ENCODE peak calls at places on chromosome X, in five cellular contexts. One of them, this sample, is unnamed.

GRCh38 chrX:41875142-41875541 is 48.2 kb downstream of the CASK start:
- DNase-seq in stimulated activated CD8-positive, alpha-beta memory T cell treated with anti-CD3 and anti-CD28 coated beads, Interleukin-4, amount 100 ng/mL, for 24 hours: no peak
- DNase-seq in stimulated activated CD4-positive, alpha-beta T cell treated with anti-CD3 and anti-CD28 coated beads, Interleukin-15, amount 100 ng/mL, for 48 hours: no peak
- DNase-seq in GM10248: no peak
- DNase-seq in hepatocyte: no peak
- DNase-seq in this sample: no peak

GRCh38 chrX:140050906-140051305 is 85.6 kb upstream of the CXorf66 start:
- DNase-seq in hepatocyte: no peak
- DNase-seq in stimulated activated CD4-positive, alpha-beta T cell treated with anti-CD3 and anti-CD28 coated beads, Interleukin-15, amount 100 ng/mL, for 48 hours: no peak
- DNase-seq in stimulated activated CD8-positive, alpha-beta memory T cell treated with anti-CD3 and anti-CD28 coated beads, Interleukin-4, amount 100 ng/mL, for 24 hours: no peak
- DNase-seq in GM10248: no peak
- DNase-seq in this sample: no peak

GRCh38 chrX:8815460-8816065 is 14.4 kb upstream of the FAM9A start:
- DNase-seq in hepatocyte: peak
- DNase-seq in GM10248: peak
- DNase-seq in stimulated activated CD8-positive, alpha-beta memory T cell treated with anti-CD3 and anti-CD28 coated beads, Interleukin-4, amount 100 ng/mL, for 24 hours: no peak
- DNase-seq in stimulated activated CD4-positive, alpha-beta T cell treated with anti-CD3 and anti-CD28 coated beads, Interleukin-15, amount 100 ng/mL, for 48 hours: no peak
- DNase-seq in this sample: peak

GRCh38 chrX:77427586-77427985 is 19.6 kb upstream of the FGF16 start:
- DNase-seq in GM10248: no peak
- DNase-seq in hepatocyte: no peak
- DNase-seq in stimulated activated CD8-positive, alpha-beta memory T cell treated with anti-CD3 and anti-CD28 coated beads, Interleukin-4, amount 100 ng/mL, for 24 hours: no peak
- DNase-seq in stimulated activated CD4-positive, alpha-beta T cell treated with anti-CD3 and anti-CD28 coated beads, Interleukin-15, amount 100 ng/mL, for 48 hours: no peak
- DNase-seq in this sample: no peak

GRCh38 chrX:150036641-150037040 is 98.3 kb upstream of the EOLA2 start:
- DNase-seq in hepatocyte: no peak
- DNase-seq in GM10248: no peak
- DNase-seq in stimulated activated CD4-positive, alpha-beta T cell treated with anti-CD3 and anti-CD28 coated beads, Interleukin-15, amount 100 ng/mL, for 48 hours: no peak
- DNase-seq in stimulated activated CD8-positive, alpha-beta memory T cell treated with anti-CD3 and anti-CD28 coated beads, Interleukin-4, amount 100 ng/mL, for 24 hours: no peak
- DNase-seq in this sample: no peak

GRCh38 chrX:103656623-103657022 is 27.8 kb downstream of the TCEAL1 start:
- DNase-seq in GM10248: no peak
- DNase-seq in stimulated activated CD8-positive, alpha-beta memory T cell treated with anti-CD3 and anti-CD28 coated beads, Interleukin-4, amount 100 ng/mL, for 24 hours: no peak
- DNase-seq in hepatocyte: no peak
- DNase-seq in stimulated activated CD4-positive, alpha-beta T cell treated with anti-CD3 and anti-CD28 coated beads, Interleukin-15, amount 100 ng/mL, for 48 hours: no peak
- DNase-seq in this sample: no peak

GRCh38 chrX:117835034-117835433 is 281.6 kb downstream of the KLHL13 start:
- DNase-seq in GM10248: no peak
- DNase-seq in stimulated activated CD8-positive, alpha-beta memory T cell treated with anti-CD3 and anti-CD28 coated beads, Interleukin-4, amount 100 ng/mL, for 24 hours: no peak
- DNase-seq in hepatocyte: no peak
- DNase-seq in stimulated activated CD4-positive, alpha-beta T cell treated with anti-CD3 and anti-CD28 coated beads, Interleukin-15, amount 100 ng/mL, for 48 hours: no peak
- DNase-seq in this sample: no peak

GRCh38 chrX:38817004-38817703 is 15.9 kb downstream of the MID1IP1 start:
- DNase-seq in hepatocyte: peak
- DNase-seq in stimulated activated CD8-positive, alpha-beta memory T cell treated with anti-CD3 and anti-CD28 coated beads, Interleukin-4, amount 100 ng/mL, for 24 hours: no peak
- DNase-seq in stimulated activated CD4-positive, alpha-beta T cell treated with anti-CD3 and anti-CD28 coated beads, Interleukin-15, amount 100 ng/mL, for 48 hours: no peak
- DNase-seq in GM10248: no peak
- DNase-seq in this sample: peak

GRCh38 chrX:110162131-110162530 is 155.8 kb downstream of the AMMECR1 start:
- DNase-seq in GM10248: no peak
- DNase-seq in stimulated activated CD8-positive, alpha-beta memory T cell treated with anti-CD3 and anti-CD28 coated beads, Interleukin-4, amount 100 ng/mL, for 24 hours: no peak
- DNase-seq in stimulated activated CD4-positive, alpha-beta T cell treated with anti-CD3 and anti-CD28 coated beads, Interleukin-15, amount 100 ng/mL, for 48 hours: no peak
- DNase-seq in hepatocyte: no peak
- DNase-seq in this sample: peak

GRCh38 chrX:33204889-33205288 is 6.5 kb downstream of the DMD start:
- DNase-seq in stimulated activated CD8-positive, alpha-beta memory T cell treated with anti-CD3 and anti-CD28 coated beads, Interleukin-4, amount 100 ng/mL, for 24 hours: no peak
- DNase-seq in hepatocyte: peak
- DNase-seq in GM10248: no peak
- DNase-seq in stimulated activated CD4-positive, alpha-beta T cell treated with anti-CD3 and anti-CD28 coated beads, Interleukin-15, amount 100 ng/mL, for 48 hours: no peak
- DNase-seq in this sample: no peak

GRCh38 chrX:49171752-49172279 is at the start of gene PLP2:
- DNase-seq in GM10248: peak
- DNase-seq in stimulated activated CD4-positive, alpha-beta T cell treated with anti-CD3 and anti-CD28 coated beads, Interleukin-15, amount 100 ng/mL, for 48 hours: peak
- DNase-seq in hepatocyte: peak
- DNase-seq in stimulated activated CD8-positive, alpha-beta memory T cell treated with anti-CD3 and anti-CD28 coated beads, Interleukin-4, amount 100 ng/mL, for 24 hours: peak
- DNase-seq in this sample: peak

GRCh38 chrX:38595801-38596200 is 34.5 kb downstream of the TSPAN7 start:
- DNase-seq in hepatocyte: no peak
- DNase-seq in stimulated activated CD8-positive, alpha-beta memory T cell treated with anti-CD3 and anti-CD28 coated beads, Interleukin-4, amount 100 ng/mL, for 24 hours: no peak
- DNase-seq in GM10248: no peak
- DNase-seq in stimulated activated CD4-positive, alpha-beta T cell treated with anti-CD3 and anti-CD28 coated beads, Interleukin-15, amount 100 ng/mL, for 48 hours: no peak
- DNase-seq in this sample: no peak

GRCh38 chrX:118627084-118627758 is 100.2 kb upstream of the IL13RA1 start:
- DNase-seq in hepatocyte: no peak
- DNase-seq in GM10248: no peak
- DNase-seq in stimulated activated CD4-positive, alpha-beta T cell treated with anti-CD3 and anti-CD28 coated beads, Interleukin-15, amount 100 ng/mL, for 48 hours: no peak
- DNase-seq in stimulated activated CD8-positive, alpha-beta memory T cell treated with anti-CD3 and anti-CD28 coated beads, Interleukin-4, amount 100 ng/mL, for 24 hours: no peak
- DNase-seq in this sample: no peak

GRCh38 chrX:135089126-135089525 is 31.2 kb downstream of the ETDB start:
- DNase-seq in stimulated activated CD8-positive, alpha-beta memory T cell treated with anti-CD3 and anti-CD28 coated beads, Interleukin-4, amount 100 ng/mL, for 24 hours: no peak
- DNase-seq in GM10248: no peak
- DNase-seq in stimulated activated CD4-positive, alpha-beta T cell treated with anti-CD3 and anti-CD28 coated beads, Interleukin-15, amount 100 ng/mL, for 48 hours: no peak
- DNase-seq in hepatocyte: no peak
- DNase-seq in this sample: no peak

GRCh38 chrX:1754077-1754476 is 139.2 kb downstream of the ASMT start:
- DNase-seq in GM10248: no peak
- DNase-seq in hepatocyte: no peak
- DNase-seq in stimulated activated CD8-positive, alpha-beta memory T cell treated with anti-CD3 and anti-CD28 coated beads, Interleukin-4, amount 100 ng/mL, for 24 hours: no peak
- DNase-seq in stimulated activated CD4-positive, alpha-beta T cell treated with anti-CD3 and anti-CD28 coated beads, Interleukin-15, amount 100 ng/mL, for 48 hours: no peak
- DNase-seq in this sample: no peak

GRCh38 chrX:16643160-16643559 is 6.8 kb upstream of the S100G start:
- DNase-seq in GM10248: no peak
- DNase-seq in hepatocyte: no peak
- DNase-seq in stimulated activated CD4-positive, alpha-beta T cell treated with anti-CD3 and anti-CD28 coated beads, Interleukin-15, amount 100 ng/mL, for 48 hours: no peak
- DNase-seq in stimulated activated CD8-positive, alpha-beta memory T cell treated with anti-CD3 and anti-CD28 coated beads, Interleukin-4, amount 100 ng/mL, for 24 hours: no peak
- DNase-seq in this sample: peak

GRCh38 chrX:143437439-143437838 is 79.8 kb downstream of the SPANXN3 start:
- DNase-seq in hepatocyte: peak
- DNase-seq in stimulated activated CD8-positive, alpha-beta memory T cell treated with anti-CD3 and anti-CD28 coated beads, Interleukin-4, amount 100 ng/mL, for 24 hours: no peak
- DNase-seq in stimulated activated CD4-positive, alpha-beta T cell treated with anti-CD3 and anti-CD28 coated beads, Interleukin-15, amount 100 ng/mL, for 48 hours: no peak
- DNase-seq in GM10248: no peak
- DNase-seq in this sample: no peak

GRCh38 chrX:18075603-18076002 is 145.1 kb downstream of the BEND2 start:
- DNase-seq in GM10248: no peak
- DNase-seq in hepatocyte: no peak
- DNase-seq in stimulated activated CD8-positive, alpha-beta memory T cell treated with anti-CD3 and anti-CD28 coated beads, Interleukin-4, amount 100 ng/mL, for 24 hours: no peak
- DNase-seq in stimulated activated CD4-positive, alpha-beta T cell treated with anti-CD3 and anti-CD28 coated beads, Interleukin-15, amount 100 ng/mL, for 48 hours: no peak
- DNase-seq in this sample: peak

GRCh38 chrX:106468433-106468832 is 143.3 kb upstream of the RADX start:
- DNase-seq in hepatocyte: no peak
- DNase-seq in stimulated activated CD8-positive, alpha-beta memory T cell treated with anti-CD3 and anti-CD28 coated beads, Interleukin-4, amount 100 ng/mL, for 24 hours: no peak
- DNase-seq in stimulated activated CD4-positive, alpha-beta T cell treated with anti-CD3 and anti-CD28 coated beads, Interleukin-15, amount 100 ng/mL, for 48 hours: no peak
- DNase-seq in GM10248: no peak
- DNase-seq in this sample: no peak

GRCh38 chrX:150212672-150213480 is 150.2 kb upstream of the MAMLD1 start:
- DNase-seq in GM10248: no peak
- DNase-seq in stimulated activated CD4-positive, alpha-beta T cell treated with anti-CD3 and anti-CD28 coated beads, Interleukin-15, amount 100 ng/mL, for 48 hours: no peak
- DNase-seq in stimulated activated CD8-positive, alpha-beta memory T cell treated with anti-CD3 and anti-CD28 coated beads, Interleukin-4, amount 100 ng/mL, for 24 hours: no peak
- DNase-seq in hepatocyte: peak
- DNase-seq in this sample: peak

GRCh38 chrX:5458300-5458699 is 770.4 kb downstream of the NLGN4X start:
- DNase-seq in stimulated activated CD8-positive, alpha-beta memory T cell treated with anti-CD3 and anti-CD28 coated beads, Interleukin-4, amount 100 ng/mL, for 24 hours: no peak
- DNase-seq in GM10248: no peak
- DNase-seq in hepatocyte: peak
- DNase-seq in stimulated activated CD4-positive, alpha-beta T cell treated with anti-CD3 and anti-CD28 coated beads, Interleukin-15, amount 100 ng/mL, for 48 hours: no peak
- DNase-seq in this sample: peak

GRCh38 chrX:47614618-47615017 is 5.0 kb downstream of the SYN1 start:
- DNase-seq in GM10248: no peak
- DNase-seq in stimulated activated CD4-positive, alpha-beta T cell treated with anti-CD3 and anti-CD28 coated beads, Interleukin-15, amount 100 ng/mL, for 48 hours: no peak
- DNase-seq in stimulated activated CD8-positive, alpha-beta memory T cell treated with anti-CD3 and anti-CD28 coated beads, Interleukin-4, amount 100 ng/mL, for 24 hours: no peak
- DNase-seq in hepatocyte: no peak
- DNase-seq in this sample: no peak

GRCh38 chrX:283115-283845 is 2.1 kb downstream of the PLCXD1 start:
- DNase-seq in GM10248: peak
- DNase-seq in stimulated activated CD4-positive, alpha-beta T cell treated with anti-CD3 and anti-CD28 coated beads, Interleukin-15, amount 100 ng/mL, for 48 hours: peak
- DNase-seq in stimulated activated CD8-positive, alpha-beta memory T cell treated with anti-CD3 and anti-CD28 coated beads, Interleukin-4, amount 100 ng/mL, for 24 hours: peak
- DNase-seq in hepatocyte: peak
- DNase-seq in this sample: peak

GRCh38 chrX:39855748-39856129 is 242.0 kb downstream of the BCOR start:
- DNase-seq in hepatocyte: peak
- DNase-seq in stimulated activated CD4-positive, alpha-beta T cell treated with anti-CD3 and anti-CD28 coated beads, Interleukin-15, amount 100 ng/mL, for 48 hours: peak
- DNase-seq in stimulated activated CD8-positive, alpha-beta memory T cell treated with anti-CD3 and anti-CD28 coated beads, Interleukin-4, amount 100 ng/mL, for 24 hours: peak
- DNase-seq in GM10248: peak
- DNase-seq in this sample: peak

GRCh38 chrX:120797201-120797938 is 78.3 kb downstream of the CT47B1 start:
- DNase-seq in hepatocyte: no peak
- DNase-seq in GM10248: no peak
- DNase-seq in stimulated activated CD4-positive, alpha-beta T cell treated with anti-CD3 and anti-CD28 coated beads, Interleukin-15, amount 100 ng/mL, for 48 hours: no peak
- DNase-seq in stimulated activated CD8-positive, alpha-beta memory T cell treated with anti-CD3 and anti-CD28 coated beads, Interleukin-4, amount 100 ng/mL, for 24 hours: no peak
- DNase-seq in this sample: no peak

GRCh38 chrX:147953976-147954375 is 27.2 kb upstream of the FMR1NB start:
- DNase-seq in GM10248: no peak
- DNase-seq in stimulated activated CD8-positive, alpha-beta memory T cell treated with anti-CD3 and anti-CD28 coated beads, Interleukin-4, amount 100 ng/mL, for 24 hours: no peak
- DNase-seq in stimulated activated CD4-positive, alpha-beta T cell treated with anti-CD3 and anti-CD28 coated beads, Interleukin-15, amount 100 ng/mL, for 48 hours: no peak
- DNase-seq in hepatocyte: no peak
- DNase-seq in this sample: no peak

GRCh38 chrX:39750798-39751197 is 347.0 kb downstream of the BCOR start:
- DNase-seq in stimulated activated CD4-positive, alpha-beta T cell treated with anti-CD3 and anti-CD28 coated beads, Interleukin-15, amount 100 ng/mL, for 48 hours: no peak
- DNase-seq in GM10248: no peak
- DNase-seq in hepatocyte: no peak
- DNase-seq in stimulated activated CD8-positive, alpha-beta memory T cell treated with anti-CD3 and anti-CD28 coated beads, Interleukin-4, amount 100 ng/mL, for 24 hours: no peak
- DNase-seq in this sample: no peak

GRCh38 chrX:32599156-32599555 is 612.2 kb downstream of the DMD start:
- DNase-seq in hepatocyte: no peak
- DNase-seq in GM10248: no peak
- DNase-seq in stimulated activated CD8-positive, alpha-beta memory T cell treated with anti-CD3 and anti-CD28 coated beads, Interleukin-4, amount 100 ng/mL, for 24 hours: no peak
- DNase-seq in stimulated activated CD4-positive, alpha-beta T cell treated with anti-CD3 and anti-CD28 coated beads, Interleukin-15, amount 100 ng/mL, for 48 hours: no peak
- DNase-seq in this sample: no peak

GRCh38 chrX:39195156-39195555 is 393.9 kb downstream of the MID1IP1 start:
- DNase-seq in stimulated activated CD8-positive, alpha-beta memory T cell treated with anti-CD3 and anti-CD28 coated beads, Interleukin-4, amount 100 ng/mL, for 24 hours: no peak
- DNase-seq in GM10248: no peak
- DNase-seq in hepatocyte: no peak
- DNase-seq in stimulated activated CD4-positive, alpha-beta T cell treated with anti-CD3 and anti-CD28 coated beads, Interleukin-15, amount 100 ng/mL, for 48 hours: no peak
- DNase-seq in this sample: peak

GRCh38 chrX:119218198-119218597 is 17.9 kb upstream of the PGRMC1 start:
- DNase-seq in GM10248: no peak
- DNase-seq in hepatocyte: no peak
- DNase-seq in stimulated activated CD4-positive, alpha-beta T cell treated with anti-CD3 and anti-CD28 coated beads, Interleukin-15, amount 100 ng/mL, for 48 hours: no peak
- DNase-seq in stimulated activated CD8-positive, alpha-beta memory T cell treated with anti-CD3 and anti-CD28 coated beads, Interleukin-4, amount 100 ng/mL, for 24 hours: no peak
- DNase-seq in this sample: no peak

GRCh38 chrX:144592036-144592435 is 655.3 kb upstream of the SPANXN1 start:
- DNase-seq in hepatocyte: no peak
- DNase-seq in stimulated activated CD8-positive, alpha-beta memory T cell treated with anti-CD3 and anti-CD28 coated beads, Interleukin-4, amount 100 ng/mL, for 24 hours: no peak
- DNase-seq in GM10248: no peak
- DNase-seq in stimulated activated CD4-positive, alpha-beta T cell treated with anti-CD3 and anti-CD28 coated beads, Interleukin-15, amount 100 ng/mL, for 48 hours: no peak
- DNase-seq in this sample: no peak

GRCh38 chrX:2723316-2723879 is 28.4 kb upstream of the XG start:
- DNase-seq in stimulated activated CD4-positive, alpha-beta T cell treated with anti-CD3 and anti-CD28 coated beads, Interleukin-15, amount 100 ng/mL, for 48 hours: no peak
- DNase-seq in GM10248: no peak
- DNase-seq in hepatocyte: no peak
- DNase-seq in stimulated activated CD8-positive, alpha-beta memory T cell treated with anti-CD3 and anti-CD28 coated beads, Interleukin-4, amount 100 ng/mL, for 24 hours: no peak
- DNase-seq in this sample: no peak